ENCODE peak calls at places on chromosome 4, in nine cellular contexts. E is fibroblast of gingiva; H is A549; Q is sciatic nerve; J is NCI-H1048; P is activated naive CD4-positive, alpha-beta T cell; W is AG08395; B is NCI-H1105 treated with DMSO at 0.1 percent for 48 hours; R is activated CD8-positive, alpha-beta memory T cell treated with anti-CD3 and anti-CD28 coated beads for 1 hour. C is an unnamed sample.

GRCh38 chr4:141058739-141059507 is 74.3 kb downstream of the RNF150 start:
- DNase-seq in H (no peak), J (no peak), P (no peak), Q (no peak), B (no peak), E (peak), R (no peak), W (peak), C (no peak)

GRCh38 chr4:44760142-44760898 is 34.0 kb upstream of the GNPDA2 start:
- DNase-seq in E (peak), W (peak), H (peak), R (no peak), Q (no peak), P (no peak), J (peak), B (peak), C (peak)

GRCh38 chr4:40301592-40301991 is 33.5 kb upstream of the CHRNA9 start:
- DNase-seq in W (no peak), Q (no peak), H (no peak), B (no peak), R (no peak), P (no peak), E (no peak), J (no peak), C (no peak)

GRCh38 chr4:107183155-107183774 is 147.2 kb upstream of the DKK2 start:
- DNase-seq in H (peak), P (no peak), J (no peak), B (peak), R (no peak), Q (no peak), W (peak), E (peak), C (peak)

GRCh38 chr4:169062861-169063197 is 52.8 kb upstream of the CBR4 start:
- DNase-seq in Q (no peak), J (no peak), B (no peak), E (no peak), P (no peak), W (no peak), R (no peak), H (no peak), C (no peak)

GRCh38 chr4:82679531-82679930 is 117.7 kb upstream of the TMEM150C start:
- DNase-seq in B (no peak), E (no peak), H (no peak), J (no peak), W (no peak), Q (no peak), P (no peak), R (no peak), C (no peak)

GRCh38 chr4:158112612-158113011 is 60.2 kb downstream of the GASK1B start:
- DNase-seq in B (no peak), E (no peak), W (no peak), H (peak), Q (no peak), R (no peak), J (no peak), P (no peak), C (no peak)

GRCh38 chr4:8539661-8540060 is 40.5 kb upstream of the GPR78 start:
- DNase-seq in P (no peak), Q (no peak), W (no peak), B (no peak), E (no peak), H (no peak), R (no peak), J (no peak), C (no peak)